ENCODE peak calls at places on chromosomes 12 and 14, in five cellular contexts. Q is BE2C, S is BJ, F is kidney epithelial cell, U is PC-3. K is an unnamed sample.

GRCh38 chr14:20477211-20477876 is 8.1 kb downstream of the PNP start:
- DNase-seq in Q (peak), S (no peak), F (no peak), U (no peak), K (no peak)

GRCh38 chr12:76544601-76545261 is 14.8 kb downstream of the OSBPL8 start:
- DNase-seq in Q (no peak), S (no peak), F (no peak), U (no peak), K (no peak)

GRCh38 chr12:46432325-46432724 is 59.8 kb upstream of the SLC38A2 start:
- DNase-seq in Q (no peak), S (no peak), F (no peak), U (no peak), K (no peak)

GRCh38 chr12:51475543-51475942 is 50.9 kb downstream of the SLC4A8 start:
- DNase-seq in Q (no peak), S (no peak), F (no peak), U (peak), K (no peak)

GRCh38 chr14:105944632-105945610 is 418.5 kb downstream of the TMEM121 start:
- DNase-seq in Q (peak), S (no peak), F (no peak), U (peak), K (no peak)

GRCh38 chr12:86118161-86118560 is 138.0 kb downstream of the MGAT4C start:
- DNase-seq in Q (no peak), S (no peak), F (no peak), U (no peak), K (no peak)

GRCh38 chr14:101762530-101763101 is 1.1 kb downstream of the PPP2R5C start:
- DNase-seq in Q (no peak), S (no peak), F (no peak), U (no peak), K (no peak)

GRCh38 chr12:49673446-49674317 is 33.5 kb downstream of the FMNL3 start:
- DNase-seq in Q (peak), S (peak), F (peak), U (no peak), K (no peak)

GRCh38 chr12:57235012-57235727 is 5.7 kb downstream of the SHMT2 start:
- DNase-seq in Q (peak), S (no peak), F (no peak), U (no peak), K (no peak)

GRCh38 chr14:71206766-71207371 is 299.6 kb downstream of the PCNX1 start:
- DNase-seq in Q (peak), S (peak), F (peak), U (peak), K (peak)

GRCh38 chr12:42565001-42565400 is 24.5 kb downstream of the PRICKLE1 start:
- DNase-seq in Q (no peak), S (no peak), F (no peak), U (no peak), K (no peak)

GRCh38 chr12:14962797-14963196 is 1.4 kb upstream of the ARHGDIB start:
- DNase-seq in Q (no peak), S (no peak), F (no peak), U (no peak), K (no peak)

GRCh38 chr14:84541008-84541407 is 988.9 kb upstream of the FLRT2 start:
- DNase-seq in Q (no peak), S (no peak), F (no peak), U (no peak), K (no peak)

GRCh38 chr12:88604646-88605045 is 24.4 kb upstream of the KITLG start:
- DNase-seq in Q (no peak), S (no peak), F (no peak), U (no peak), K (no peak)

GRCh38 chr12:132167610-132168310 is 23.5 kb downstream of the NOC4L start:
- DNase-seq in Q (no peak), S (no peak), F (no peak), U (no peak), K (no peak)
- H3K4me3 ChIP-seq in Q (no peak), S (no peak), F (no peak), U (no peak), K (no peak)

GRCh38 chr14:77707355-77707723 is 484 bp downstream of the ALKBH1 start:
- DNase-seq in Q (peak), S (no peak), F (no peak), U (peak), K (peak)
- TF ChIP-seq CTCF in Q (peak), S (peak), F (peak), U (peak), K (peak)

GRCh38 chr14:75979641-75980422 is 2.0 kb downstream of the TGFB3 start:
- DNase-seq in Q (no peak), S (no peak), F (no peak), U (no peak), K (no peak)
- H3K4me3 ChIP-seq in Q (no peak), S (no peak), F (no peak), U (peak), K (peak)

GRCh38 chr12:116727261-116727660 is 10.6 kb downstream of the SPRING1 start:
- DNase-seq in Q (no peak), S (no peak), F (no peak), U (no peak), K (no peak)
- TF ChIP-seq CTCF in Q (no peak), S (no peak), F (no peak), U (no peak), K (no peak)

GRCh38 chr12:4280351-4281163 is 7.0 kb downstream of the CCND2 start:
- DNase-seq in Q (peak), S (no peak), F (no peak), U (no peak), K (no peak)
- H3K4me3 ChIP-seq in Q (no peak), S (no peak), F (no peak), U (no peak), K (no peak)

GRCh38 chr12:67099858-67100257 is 169.3 kb upstream of the CAND1 start:
- DNase-seq in Q (no peak), S (no peak), F (no peak), U (no peak), K (no peak)

GRCh38 chr12:67091204-67091603 is 178.0 kb upstream of the CAND1 start:
- DNase-seq in Q (no peak), S (no peak), F (no peak), U (no peak), K (no peak)

GRCh38 chr12:67091678-67092077 is 177.5 kb upstream of the CAND1 start:
- DNase-seq in Q (no peak), S (no peak), F (no peak), U (no peak), K (no peak)

GRCh38 chr12:67096533-67097318 is 172.4 kb upstream of the CAND1 start:
- DNase-seq in Q (no peak), S (no peak), F (peak), U (peak), K (no peak)
- TF ChIP-seq CTCF in Q (no peak), S (no peak), F (no peak), U (no peak), K (no peak)

DNA sequence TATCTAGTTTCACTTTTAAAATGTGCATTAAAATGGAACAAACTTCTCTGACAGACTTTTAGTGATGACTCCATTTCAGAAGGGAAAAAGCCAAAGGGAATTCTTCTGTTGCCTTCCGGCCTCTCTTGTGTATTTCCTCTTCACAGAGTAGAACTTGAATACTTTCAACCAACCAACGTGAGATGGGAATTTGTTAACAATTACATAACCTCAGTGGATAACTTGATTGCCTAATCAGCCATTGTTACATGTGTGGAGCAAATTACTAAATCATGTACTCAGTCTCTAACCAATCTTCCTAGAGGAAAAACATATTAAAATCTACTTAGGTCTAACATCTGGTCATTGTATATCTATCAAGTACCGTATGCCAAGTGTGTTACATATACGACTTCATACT is 291.1 kb downstream of the SYT1 start:
- DNase-seq in Q (no peak), S (peak), F (no peak), U (no peak), K (no peak)
- H3K4me3 ChIP-seq in Q (no peak), S (no peak), F (no peak), U (no peak), K (no peak)

GRCh38 chr12:56084958-56085543 is 5.1 kb downstream of the ERBB3 start:
- DNase-seq in Q (peak), S (no peak), F (no peak), U (peak), K (no peak)
- TF ChIP-seq CTCF in Q (peak), S (peak), F (peak), U (peak), K (no peak)

DNA sequence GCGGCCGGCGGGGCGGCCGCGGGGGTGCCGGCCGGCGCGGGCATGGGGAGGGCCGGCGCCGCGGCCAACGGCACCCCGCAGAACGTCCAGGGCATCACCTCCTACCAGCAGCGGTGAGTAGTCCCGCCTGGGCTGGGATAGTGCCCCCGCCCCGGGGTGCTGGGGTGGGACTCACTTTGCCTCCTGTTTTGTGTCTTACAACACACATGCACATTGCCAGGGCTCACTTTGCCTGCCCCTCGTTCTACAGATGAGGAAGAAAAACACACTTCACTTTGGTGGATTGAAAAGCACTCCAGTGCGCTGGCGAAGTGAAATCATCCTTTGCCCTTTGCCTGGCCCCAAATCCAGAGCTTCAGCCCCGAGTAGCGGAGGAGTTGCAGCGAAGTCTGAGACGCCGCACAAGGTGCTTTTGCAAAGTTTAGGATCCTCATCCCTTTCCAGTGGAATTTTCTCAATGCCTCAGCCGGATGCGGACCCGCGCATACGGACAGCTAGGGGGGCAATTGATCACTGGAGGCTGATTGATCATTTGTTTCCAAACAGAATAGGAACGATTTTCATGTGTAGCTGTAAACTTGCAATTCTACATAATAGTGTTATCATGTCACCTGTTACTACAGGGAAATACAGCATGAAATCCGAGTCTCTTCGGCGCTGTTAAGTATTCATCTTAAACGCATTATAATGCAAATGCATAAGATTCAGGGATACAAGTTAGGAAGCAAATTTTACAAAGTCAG is 3.6 kb upstream of the NPAS3 start:
- DNase-seq in Q (no peak), S (no peak), F (no peak), U (no peak), K (no peak)
- H3K4me3 ChIP-seq in Q (no peak), S (peak), F (peak), U (peak), K (no peak)

GRCh38 chr12:30691122-30691879 is 4.4 kb downstream of the IPO8 start:
- DNase-seq in Q (peak), S (peak), F (peak), U (peak), K (no peak)

GRCh38 chr12:30692470-30692869 is 3.2 kb downstream of the IPO8 start:
- DNase-seq in Q (no peak), S (no peak), F (no peak), U (peak), K (no peak)

DNA sequence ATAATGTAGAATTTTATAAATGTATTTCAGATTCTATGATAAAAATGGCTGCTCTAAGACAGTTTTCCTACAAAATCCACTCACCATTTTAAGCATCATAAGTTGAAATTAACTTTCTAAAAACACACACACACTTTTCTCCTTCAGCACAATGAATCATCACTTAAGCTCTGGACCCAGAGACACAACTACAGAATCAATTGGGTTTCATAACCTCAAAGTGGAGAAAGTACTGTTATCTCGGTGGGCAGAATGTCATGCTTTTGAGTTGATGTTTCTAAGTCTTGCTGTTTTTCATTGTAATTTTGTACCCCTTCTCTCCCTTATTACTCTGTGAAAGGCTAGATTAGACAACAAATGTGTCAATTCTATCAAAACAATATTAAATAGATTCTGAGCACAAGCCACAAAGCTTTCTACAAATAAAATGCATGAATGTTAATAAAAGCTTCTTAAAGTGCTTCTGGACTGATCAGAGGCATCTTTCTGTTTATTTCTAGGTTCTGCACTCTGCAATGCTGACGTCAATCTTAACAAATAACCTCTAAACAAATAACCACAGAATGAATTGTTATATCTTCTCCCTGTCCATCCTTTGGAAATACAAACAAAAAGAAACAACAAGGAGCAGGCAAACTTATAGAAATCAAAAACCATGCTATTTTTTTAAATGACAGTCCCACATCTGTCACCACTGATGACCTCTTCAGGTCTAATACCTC is 8.2 kb downstream of the IPO8 start:
- DNase-seq in Q (no peak), S (no peak), F (no peak), U (no peak), K (no peak)
- TF ChIP-seq CTCF in Q (no peak), S (no peak), F (no peak), U (no peak), K (no peak)

K was measured in AG04449.